ENCODE peak calls at places on chromosomes 2 and 18, in five cellular contexts. U is fibroblast of lung, B is AG04449, D is AG04450, V is GM23338. C is an unnamed sample.
A peak's percentile ranks its signal among the peaks of the same experiment; 100 is the strongest.

GRCh38 chr18:48838921-48839818 is 111.6 kb downstream of the SMAD7 start:
- DNase-seq in U (peak; percentile 62), B (no peak), D (no peak), V (no peak), C (peak; percentile 78)

GRCh38 chr2:8256888-8257287 is 425.0 kb upstream of the ID2 start:
- DNase-seq in U (no peak), B (no peak), D (no peak), V (no peak), C (no peak)

GRCh38 chr2:164420787-164421186 is 200.5 kb downstream of the GRB14 start:
- DNase-seq in U (no peak), B (no peak), D (no peak), V (no peak), C (no peak)

GRCh38 chr2:217952409-217952808 is 50.4 kb downstream of the TNS1 start:
- DNase-seq in U (no peak), B (no peak), D (no peak), V (no peak), C (peak; percentile 68)

GRCh38 chr18:31154186-31154585 is 8.5 kb downstream of the DSC1 start:
- DNase-seq in U (no peak), B (no peak), D (no peak), V (no peak), C (no peak)

GRCh38 chr18:22591231-22591630 is 173.5 kb upstream of the CTAGE1 start:
- DNase-seq in U (peak; percentile 86), B (no peak), D (no peak), V (no peak), C (no peak)

GRCh38 chr2:99602475-99602874 is 112.7 kb upstream of the REV1 start:
- DNase-seq in U (peak; percentile 59), B (peak; percentile 37), D (peak; percentile 56), V (no peak), C (no peak)

GRCh38 chr2:21890041-21890440 is 766.3 kb downstream of the TDRD15 start:
- DNase-seq in U (no peak), B (no peak), D (no peak), V (no peak), C (no peak)

GRCh38 chr18:61616111-61616610 is 276.6 kb downstream of the RNF152 start:
- DNase-seq in U (no peak), B (no peak), D (no peak), V (peak; percentile 63), C (no peak)

GRCh38 chr18:22324191-22325131 is 93.3 kb downstream of the CTAGE1 start:
- DNase-seq in U (peak; percentile 34), B (no peak), D (no peak), V (peak; percentile 80), C (peak; percentile 82)

GRCh38 chr2:65722028-65722427 is 289.6 kb upstream of the SPRED2 start:
- DNase-seq in U (peak; percentile 51), B (no peak), D (no peak), V (peak; percentile 66), C (no peak)

GRCh38 chr2:223235986-223236385 is 184.0 kb downstream of the KCNE4 start:
- DNase-seq in U (no peak), B (no peak), D (no peak), V (no peak), C (no peak)

GRCh38 chr2:155815851-155816250 is 516.7 kb downstream of the NR4A2 start:
- DNase-seq in U (no peak), B (no peak), D (no peak), V (peak; percentile 75), C (no peak)

GRCh38 chr2:190718652-190719526 is 70.0 kb downstream of the NAB1 start:
- DNase-seq in U (no peak), B (peak; percentile 23), D (peak; percentile 18), V (peak; percentile 18), C (no peak)

GRCh38 chr18:79756826-79757225 is 40.9 kb upstream of the KCNG2 start:
- DNase-seq in U (no peak), B (no peak), D (no peak), V (no peak), C (peak; percentile 31)

GRCh38 chr2:240032406-240033329 is 2.4 kb upstream of the OR6B2 start:
- DNase-seq in U (no peak), B (no peak), D (no peak), V (no peak), C (peak; percentile 54)

GRCh38 chr2:219358170-219359075 is 25.9 kb upstream of the RESP18 start:
- DNase-seq in U (no peak), B (no peak), D (no peak), V (peak; percentile 62), C (no peak)

GRCh38 chr2:65032016-65032975 is 23.9 kb upstream of the CEP68 start:
- DNase-seq in U (no peak), B (no peak), D (no peak), V (no peak), C (no peak)

GRCh38 chr2:160279813-160280465 is 79.9 kb upstream of the ITGB6 start:
- DNase-seq in U (no peak), B (no peak), D (no peak), V (no peak), C (no peak)

GRCh38 chr2:43139996-43140621 is 86.3 kb downstream of the ZFP36L2 start:
- DNase-seq in U (peak; percentile 51), B (no peak), D (no peak), V (no peak), C (peak; percentile 80)

GRCh38 chr18:76467371-76468190 is 27.5 kb downstream of the ZNF516 start:
- DNase-seq in U (no peak), B (no peak), D (no peak), V (no peak), C (no peak)

GRCh38 chr2:74583504-74583903 is 29.0 kb downstream of the DOK1 start:
- DNase-seq in U (peak; percentile 28), B (no peak), D (no peak), V (peak; percentile 13), C (no peak)

GRCh38 chr2:188974184-188974583 is at the start of gene COL3A1:
- DNase-seq in U (peak; percentile 93), B (no peak), D (peak; percentile 71), V (no peak), C (no peak)

GRCh38 chr2:173590278-173590811 is 235.7 kb downstream of the CDCA7 start:
- DNase-seq in U (peak; percentile 96), B (peak; percentile 73), D (peak; percentile 82), V (no peak), C (no peak)

GRCh38 chr2:235639387-235639786 is 145.5 kb downstream of the AGAP1 start:
- DNase-seq in U (peak; percentile 91), B (peak; percentile 57), D (peak; percentile 75), V (no peak), C (no peak)

GRCh38 chr2:68765739-68766377 is 31.2 kb downstream of the ARHGAP25 start:
- DNase-seq in U (peak; percentile 49), B (no peak), D (no peak), V (peak; percentile 57), C (no peak)

GRCh38 chr18:10361660-10362059 is 92.8 kb upstream of the APCDD1 start:
- DNase-seq in U (no peak), B (no peak), D (no peak), V (no peak), C (no peak)

GRCh38 chr2:205596581-205596980 is 85.7 kb upstream of the NRP2 start:
- DNase-seq in U (no peak), B (no peak), D (no peak), V (peak; percentile 15), C (no peak)

GRCh38 chr2:50178050-50178449 is 853.9 kb downstream of the NRXN1 start:
- DNase-seq in U (no peak), B (no peak), D (no peak), V (no peak), C (no peak)

GRCh38 chr2:32938934-32939333 is 7.8 kb upstream of the LTBP1 start:
- DNase-seq in U (no peak), B (no peak), D (no peak), V (no peak), C (no peak)

GRCh38 chr2:142294225-142294624 is 163.4 kb upstream of the LRP1B start:
- DNase-seq in U (no peak), B (no peak), D (no peak), V (no peak), C (no peak)
- TF ChIP-seq CTCF in U (no peak), B (no peak), D (no peak), V (no peak), C (no peak)

DNA sequence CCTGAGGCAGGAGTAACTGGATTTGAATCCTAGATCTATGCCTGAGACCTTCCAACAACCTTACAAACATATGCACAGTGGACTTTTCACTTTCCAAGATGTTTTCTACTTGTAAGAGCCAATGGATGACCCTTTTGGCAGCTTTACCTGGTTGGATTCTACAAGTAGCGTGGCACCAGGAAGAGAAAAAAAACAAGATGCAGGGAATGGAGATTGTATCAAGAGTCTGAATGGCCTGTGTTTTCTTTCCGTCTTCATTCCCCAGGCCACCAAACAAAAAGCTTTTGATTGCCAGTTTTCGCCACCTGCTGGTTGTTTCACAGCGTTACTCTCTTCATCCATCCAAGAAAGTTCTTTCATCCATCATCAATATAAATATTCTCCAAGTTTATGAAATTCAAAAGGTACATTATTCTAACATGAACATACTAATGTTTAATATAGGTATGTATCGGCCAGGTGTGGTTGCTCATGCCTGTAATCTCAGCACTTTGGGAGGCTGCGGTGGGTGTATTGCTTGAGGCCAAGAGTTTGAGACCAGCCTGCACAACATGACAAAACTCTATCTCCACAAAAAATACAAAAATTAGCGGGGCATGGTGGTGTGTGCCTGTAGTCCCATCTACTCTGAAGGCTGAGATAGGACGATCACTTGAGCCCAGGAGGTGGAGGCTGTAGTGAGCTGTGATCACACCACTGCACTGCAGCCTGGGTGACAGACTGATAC is 3.5 kb upstream of the BCL2 start:
- DNase-seq in U (peak; percentile 83), B (peak; percentile 24), D (peak; percentile 42), V (peak; percentile 86), C (no peak)
- H3K4me3 ChIP-seq in U (no peak overlapping the region), B (no peak overlapping the region), D (no peak overlapping the region), V (no peak overlapping the region), C (no peak overlapping the region)

DNA sequence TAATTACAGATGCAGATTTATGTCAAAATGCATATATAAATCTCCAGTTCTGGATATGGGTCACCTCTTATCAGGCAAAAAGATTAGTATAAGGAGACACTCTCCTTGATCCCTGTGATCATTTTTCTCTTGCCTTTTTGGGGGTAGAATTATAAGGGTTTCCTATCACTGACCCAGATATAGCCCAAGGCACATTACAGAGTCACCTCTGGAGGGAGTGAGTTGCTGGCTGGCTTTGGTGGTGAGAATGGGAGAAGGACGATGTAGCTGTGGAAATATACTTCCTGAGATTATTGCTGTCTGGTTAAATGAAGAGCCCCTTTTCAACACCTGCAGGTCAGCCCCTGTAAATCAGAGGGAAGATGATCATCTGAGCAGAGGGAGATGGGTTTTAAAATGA is 418.7 kb downstream of the MTX2 start:
- DNase-seq in U (no peak), B (no peak), D (no peak), V (no peak), C (no peak)
- TF ChIP-seq CTCF in U (no peak), B (no peak), D (no peak), V (no peak), C (no peak)

DNA sequence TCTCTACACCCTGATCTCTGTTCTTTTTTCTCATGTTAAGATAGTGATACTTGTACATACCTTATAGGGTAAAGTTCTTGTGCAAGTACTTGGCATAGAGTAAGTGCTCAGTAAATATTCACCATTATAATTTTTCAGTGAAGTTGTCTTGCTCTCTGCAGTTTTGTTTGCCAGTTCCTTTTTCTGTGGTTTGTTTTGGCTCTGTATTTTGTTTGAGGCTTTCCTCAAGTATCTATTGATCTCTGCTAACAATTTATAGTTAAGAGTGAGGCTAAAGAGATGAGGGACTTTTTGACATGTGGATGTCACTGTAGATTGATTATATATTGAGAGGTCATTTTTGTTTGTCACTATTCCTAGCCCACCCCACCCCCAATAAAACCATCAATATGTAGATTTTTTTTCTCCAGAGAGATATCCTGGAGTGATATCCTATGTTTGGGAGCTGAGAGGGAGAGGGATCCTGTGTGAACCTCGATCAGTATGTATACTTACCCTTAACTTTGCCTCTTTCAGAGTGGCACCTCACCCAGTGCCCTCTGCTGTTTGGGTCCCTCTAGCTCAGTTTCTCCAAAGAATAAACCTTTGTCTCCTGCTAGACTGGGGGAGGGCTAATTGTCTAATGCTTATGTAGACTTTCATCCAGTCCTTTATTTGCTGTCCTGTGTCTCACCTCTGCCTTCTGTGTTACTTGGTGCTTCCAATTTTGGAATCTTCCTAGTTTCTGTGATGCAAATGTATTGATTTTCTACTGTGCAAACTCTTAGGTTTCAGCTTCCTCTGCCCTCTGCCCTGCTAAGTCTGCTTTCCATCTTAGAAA is 48.2 kb downstream of the MTX2 start:
- DNase-seq in U (no peak), B (no peak), D (no peak), V (no peak), C (no peak)
- H3K4me3 ChIP-seq in U (no peak overlapping the region), B (no peak overlapping the region), D (no peak overlapping the region), V (no peak overlapping the region), C (no peak overlapping the region)

C was measured in spleen.